ENCODE peak calls at places on chromosomes 11 and 22, in ten cellular contexts. One of them, this sample, is unnamed. For H3K4me1, the result is how much of the 10 kb centered on the place peaks cover.

GRCh38 chr22:42338502-42338901 is 68.0 kb upstream of the TCF20 start:
- DNase-seq in breast epithelium: no peak
- DNase-seq in spleen: no peak
- DNase-seq in H1: no peak
- DNase-seq in fibroblast of lung: no peak
- DNase-seq in astrocyte: no peak
- DNase-seq in uterus: no peak
- DNase-seq in Peyer's patch: no peak
- DNase-seq in endothelial cell of umbilical vein: no peak
- DNase-seq in GM23338: no peak
- DNase-seq in this sample: no peak

GRCh38 chr22:21622624-21623401 is 7.0 kb downstream of the YDJC start:
- DNase-seq in breast epithelium: no peak
- DNase-seq in spleen: no peak
- DNase-seq in H1: no peak
- DNase-seq in fibroblast of lung: no peak
- DNase-seq in astrocyte: no peak
- DNase-seq in uterus: no peak
- DNase-seq in Peyer's patch: no peak
- DNase-seq in endothelial cell of umbilical vein: no peak
- DNase-seq in GM23338: no peak
- DNase-seq in this sample: no peak

GRCh38 chr11:117226388-117227385 is 5.2 kb downstream of the PCSK7 start:
- DNase-seq in breast epithelium: no peak
- DNase-seq in spleen: no peak
- DNase-seq in H1: no peak
- DNase-seq in fibroblast of lung: peak
- DNase-seq in astrocyte: no peak
- DNase-seq in uterus: peak
- DNase-seq in Peyer's patch: no peak
- DNase-seq in endothelial cell of umbilical vein: peak
- DNase-seq in GM23338: peak
- DNase-seq in this sample: no peak

GRCh38 chr11:81218440-81218839 is 1515.2 kb downstream of the FAM181B start:
- DNase-seq in breast epithelium: no peak
- DNase-seq in spleen: no peak
- DNase-seq in H1: no peak
- DNase-seq in fibroblast of lung: no peak
- DNase-seq in astrocyte: no peak
- DNase-seq in uterus: no peak
- DNase-seq in Peyer's patch: no peak
- DNase-seq in endothelial cell of umbilical vein: no peak
- DNase-seq in GM23338: no peak
- DNase-seq in this sample: no peak

GRCh38 chr11:129950319-129951034 is 52.2 kb downstream of the PRDM10 start:
- DNase-seq in breast epithelium: peak
- DNase-seq in spleen: no peak
- DNase-seq in H1: no peak
- DNase-seq in fibroblast of lung: peak
- DNase-seq in astrocyte: peak
- DNase-seq in uterus: peak
- DNase-seq in Peyer's patch: no peak
- DNase-seq in endothelial cell of umbilical vein: peak
- DNase-seq in GM23338: no peak
- DNase-seq in this sample: no peak

GRCh38 chr22:38462960-38463784 is 4.7 kb upstream of the KDELR3 start:
- DNase-seq in breast epithelium: no peak
- DNase-seq in spleen: peak
- DNase-seq in H1: peak
- DNase-seq in fibroblast of lung: no peak
- DNase-seq in astrocyte: no peak
- DNase-seq in uterus: no peak
- DNase-seq in Peyer's patch: no peak
- DNase-seq in endothelial cell of umbilical vein: no peak
- DNase-seq in GM23338: peak
- DNase-seq in this sample: no peak

GRCh38 chr11:116225236-116225635 is 547.6 kb downstream of the BUD13 start:
- DNase-seq in breast epithelium: no peak
- DNase-seq in spleen: no peak
- DNase-seq in H1: no peak
- DNase-seq in fibroblast of lung: peak
- DNase-seq in astrocyte: no peak
- DNase-seq in uterus: no peak
- DNase-seq in Peyer's patch: no peak
- DNase-seq in endothelial cell of umbilical vein: no peak
- DNase-seq in GM23338: peak
- DNase-seq in this sample: no peak

GRCh38 chr22:36356708-36357694 is 30.8 kb downstream of the MYH9 start:
- DNase-seq in breast epithelium: no peak
- DNase-seq in spleen: no peak
- DNase-seq in H1: no peak
- DNase-seq in fibroblast of lung: peak
- DNase-seq in astrocyte: no peak
- DNase-seq in uterus: no peak
- DNase-seq in Peyer's patch: no peak
- DNase-seq in endothelial cell of umbilical vein: no peak
- DNase-seq in GM23338: no peak
- DNase-seq in this sample: no peak

GRCh38 chr11:90722552-90723190 is 499.8 kb upstream of the CHORDC1 start:
- DNase-seq in breast epithelium: no peak
- DNase-seq in spleen: no peak
- DNase-seq in H1: no peak
- DNase-seq in fibroblast of lung: no peak
- DNase-seq in astrocyte: no peak
- DNase-seq in uterus: no peak
- DNase-seq in Peyer's patch: no peak
- DNase-seq in endothelial cell of umbilical vein: no peak
- DNase-seq in GM23338: no peak
- DNase-seq in this sample: no peak

GRCh38 chr11:65357856-65358356 is 3.4 kb downstream of the TIGD3 start:
- DNase-seq in breast epithelium: no peak
- DNase-seq in spleen: no peak
- DNase-seq in H1: no peak
- DNase-seq in fibroblast of lung: no peak
- DNase-seq in astrocyte: no peak
- DNase-seq in uterus: no peak
- DNase-seq in Peyer's patch: no peak
- DNase-seq in endothelial cell of umbilical vein: no peak
- DNase-seq in GM23338: no peak
- DNase-seq in this sample: peak

GRCh38 chr11:56977324-56977723 is 11.4 kb upstream of the OR5AK2 start:
- DNase-seq in breast epithelium: no peak
- DNase-seq in spleen: no peak
- DNase-seq in H1: no peak
- DNase-seq in fibroblast of lung: no peak
- DNase-seq in astrocyte: no peak
- DNase-seq in uterus: no peak
- DNase-seq in Peyer's patch: no peak
- DNase-seq in endothelial cell of umbilical vein: no peak
- DNase-seq in GM23338: no peak
- DNase-seq in this sample: no peak

DNA sequence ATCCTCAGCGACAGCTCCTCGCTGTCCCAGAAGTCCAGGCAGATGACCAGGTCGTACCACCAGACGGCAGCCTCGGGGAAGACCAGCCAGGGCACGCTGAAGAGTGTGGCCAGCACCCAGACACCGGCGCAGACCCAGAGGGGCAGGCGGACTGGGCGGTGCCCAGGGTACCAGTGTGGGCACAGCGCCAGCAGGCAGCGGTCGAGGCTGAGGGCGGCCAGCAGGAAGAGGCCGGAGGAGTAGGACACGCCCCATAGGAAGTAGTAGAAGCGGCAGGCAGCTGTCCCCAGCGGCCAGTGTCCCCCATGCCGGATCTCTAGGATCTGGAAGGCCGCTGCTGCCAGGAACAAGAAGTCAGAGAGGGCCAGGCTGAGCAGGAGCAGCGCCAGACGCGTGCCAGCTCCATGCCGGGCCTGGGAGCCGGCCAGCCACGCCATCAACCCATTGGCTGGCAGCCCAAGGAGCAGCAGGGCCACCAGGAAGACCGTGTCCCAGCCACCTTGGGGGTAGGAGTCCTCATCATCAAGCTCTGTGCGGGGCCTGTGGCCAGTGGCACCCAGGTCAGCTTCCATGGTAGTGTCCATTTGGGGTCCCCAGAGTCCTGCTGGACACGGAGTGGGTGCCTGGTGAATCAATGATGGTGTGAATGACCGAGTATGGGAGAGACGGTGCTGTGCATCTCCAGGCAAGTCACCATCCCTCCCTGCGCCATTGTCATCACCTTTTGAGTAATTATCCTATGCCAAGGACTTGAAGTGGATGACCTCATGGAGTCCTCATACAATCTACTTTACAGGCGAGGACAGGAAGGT is at the start of gene GPR152:
- DNase-seq in breast epithelium: no peak
- DNase-seq in spleen: peak
- DNase-seq in H1: no peak
- DNase-seq in fibroblast of lung: no peak
- DNase-seq in astrocyte: no peak
- DNase-seq in uterus: no peak
- DNase-seq in Peyer's patch: no peak
- DNase-seq in endothelial cell of umbilical vein: peak
- DNase-seq in GM23338: no peak
- DNase-seq in this sample: no peak
- H3K4me3 ChIP-seq in breast epithelium: peak
- H3K4me3 ChIP-seq in spleen: no peak
- H3K4me3 ChIP-seq in H1: no peak
- H3K4me3 ChIP-seq in fibroblast of lung: no peak
- H3K4me3 ChIP-seq in astrocyte: no peak
- H3K4me3 ChIP-seq in uterus: no peak
- H3K4me3 ChIP-seq in Peyer's patch: no peak
- H3K4me3 ChIP-seq in endothelial cell of umbilical vein: no peak
- H3K4me3 ChIP-seq in GM23338: no peak
- H3K4me3 ChIP-seq in this sample: peak

DNA sequence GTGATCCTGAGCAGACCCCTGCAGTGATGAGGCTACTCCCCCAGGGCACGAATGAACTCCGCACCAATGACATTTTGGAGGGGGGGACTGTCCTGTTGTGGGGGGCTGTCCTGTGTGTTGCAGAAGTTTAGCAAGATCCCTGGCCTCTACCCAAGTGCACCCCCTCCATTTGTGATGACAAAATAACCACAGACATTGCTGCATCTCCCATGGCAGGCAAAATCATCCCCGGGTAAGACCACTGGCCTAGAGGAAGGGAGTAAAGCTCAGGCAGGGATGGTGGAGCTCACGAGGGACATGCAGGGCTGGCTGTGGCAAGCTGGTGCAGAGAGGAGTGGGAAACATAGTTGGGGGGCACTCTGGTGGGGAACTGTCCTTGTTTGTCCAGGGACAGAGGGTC is 40.6 kb downstream of the NECTIN1 start:
- DNase-seq in breast epithelium: no peak
- DNase-seq in spleen: no peak
- DNase-seq in H1: no peak
- DNase-seq in fibroblast of lung: no peak
- DNase-seq in astrocyte: no peak
- DNase-seq in uterus: no peak
- DNase-seq in Peyer's patch: no peak
- DNase-seq in endothelial cell of umbilical vein: no peak
- DNase-seq in GM23338: no peak
- DNase-seq in this sample: no peak
- H3K4me1 ChIP-seq in breast epithelium: under half
- H3K4me1 ChIP-seq in spleen: half or more
- H3K4me1 ChIP-seq in H1: under half
- H3K4me1 ChIP-seq in fibroblast of lung: under half
- H3K4me1 ChIP-seq in astrocyte: under half
- H3K4me1 ChIP-seq in uterus: under half
- H3K4me1 ChIP-seq in Peyer's patch: under half
- H3K4me1 ChIP-seq in endothelial cell of umbilical vein: under half
- H3K4me1 ChIP-seq in GM23338: under half
- H3K4me1 ChIP-seq in this sample: under half

GRCh38 chr22:46240506-46240905 is 9.6 kb downstream of the CDPF1 start:
- DNase-seq in breast epithelium: no peak
- DNase-seq in spleen: no peak
- DNase-seq in H1: no peak
- DNase-seq in fibroblast of lung: no peak
- DNase-seq in astrocyte: no peak
- DNase-seq in uterus: no peak
- DNase-seq in Peyer's patch: no peak
- DNase-seq in endothelial cell of umbilical vein: no peak
- DNase-seq in GM23338: no peak
- DNase-seq in this sample: no peak

GRCh38 chr22:46240073-46240472 is 10.0 kb downstream of the CDPF1 start:
- DNase-seq in breast epithelium: no peak
- DNase-seq in spleen: no peak
- DNase-seq in H1: no peak
- DNase-seq in fibroblast of lung: no peak
- DNase-seq in astrocyte: no peak
- DNase-seq in uterus: no peak
- DNase-seq in Peyer's patch: no peak
- DNase-seq in endothelial cell of umbilical vein: no peak
- DNase-seq in GM23338: no peak
- DNase-seq in this sample: no peak

GRCh38 chr22:46242023-46242422 is 8.1 kb downstream of the CDPF1 start:
- DNase-seq in breast epithelium: no peak
- DNase-seq in spleen: no peak
- DNase-seq in H1: no peak
- DNase-seq in fibroblast of lung: no peak
- DNase-seq in astrocyte: no peak
- DNase-seq in uterus: no peak
- DNase-seq in Peyer's patch: no peak
- DNase-seq in endothelial cell of umbilical vein: no peak
- DNase-seq in GM23338: no peak
- DNase-seq in this sample: no peak

GRCh38 chr22:46241397-46242007 is 8.6 kb downstream of the CDPF1 start:
- DNase-seq in breast epithelium: no peak
- DNase-seq in spleen: no peak
- DNase-seq in H1: no peak
- DNase-seq in fibroblast of lung: no peak
- DNase-seq in astrocyte: no peak
- DNase-seq in uterus: no peak
- DNase-seq in Peyer's patch: no peak
- DNase-seq in endothelial cell of umbilical vein: no peak
- DNase-seq in GM23338: no peak
- DNase-seq in this sample: no peak

GRCh38 chr22:46240917-46241316 is 9.2 kb downstream of the CDPF1 start:
- DNase-seq in breast epithelium: no peak
- DNase-seq in spleen: no peak
- DNase-seq in H1: no peak
- DNase-seq in fibroblast of lung: no peak
- DNase-seq in astrocyte: no peak
- DNase-seq in uterus: no peak
- DNase-seq in Peyer's patch: no peak
- DNase-seq in endothelial cell of umbilical vein: no peak
- DNase-seq in GM23338: no peak
- DNase-seq in this sample: peak
- H3K27ac ChIP-seq in breast epithelium: no peak
- H3K27ac ChIP-seq in spleen: no peak
- H3K27ac ChIP-seq in H1: no peak
- H3K27ac ChIP-seq in fibroblast of lung: no peak
- H3K27ac ChIP-seq in astrocyte: no peak
- H3K27ac ChIP-seq in uterus: no peak
- H3K27ac ChIP-seq in Peyer's patch: no peak
- H3K27ac ChIP-seq in endothelial cell of umbilical vein: no peak
- H3K27ac ChIP-seq in GM23338: no peak
- H3K27ac ChIP-seq in this sample: peak

DNA sequence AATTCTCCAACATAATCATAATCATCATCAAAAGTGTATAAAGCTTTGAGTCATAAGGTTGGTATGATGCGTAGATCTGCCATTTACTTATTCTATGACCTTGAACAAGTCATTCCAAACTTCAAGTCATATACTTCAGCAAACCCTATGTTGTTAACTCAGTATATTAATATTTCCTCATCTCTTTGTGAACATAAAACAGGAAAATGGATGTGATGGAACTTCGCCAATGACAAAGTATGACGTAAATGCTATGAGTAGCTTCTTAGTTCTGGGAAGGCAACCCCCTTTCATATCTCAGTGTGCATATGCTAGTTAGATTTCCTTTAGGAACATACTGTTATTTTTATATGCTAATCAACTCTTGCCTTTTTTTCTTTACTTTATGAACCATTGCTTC is 102.7 kb upstream of the ANO3 start:
- DNase-seq in breast epithelium: no peak
- DNase-seq in spleen: no peak
- DNase-seq in H1: no peak
- DNase-seq in fibroblast of lung: peak
- DNase-seq in astrocyte: peak
- DNase-seq in uterus: no peak
- DNase-seq in Peyer's patch: no peak
- DNase-seq in endothelial cell of umbilical vein: peak
- DNase-seq in GM23338: no peak
- DNase-seq in this sample: no peak
- H3K4me3 ChIP-seq in breast epithelium: no peak
- H3K4me3 ChIP-seq in spleen: no peak
- H3K4me3 ChIP-seq in H1: no peak
- H3K4me3 ChIP-seq in fibroblast of lung: no peak
- H3K4me3 ChIP-seq in astrocyte: no peak
- H3K4me3 ChIP-seq in uterus: no peak
- H3K4me3 ChIP-seq in Peyer's patch: no peak
- H3K4me3 ChIP-seq in endothelial cell of umbilical vein: no peak
- H3K4me3 ChIP-seq in GM23338: no peak
- H3K4me3 ChIP-seq in this sample: no peak